ENCODE peak calls at places on chromosomes 1 and 21, in four cellular contexts. Q, H, K and B are unnamed samples.

GRCh38 chr1:225450491-225451191 is 22.8 kb upstream of the LBR start:
- DNase-seq in Q (no peak), H (peak), K (no peak), B (no peak)

GRCh38 chr1:89719502-89720306 is 86.8 kb downstream of the LRRC8C start:
- DNase-seq in Q (peak), H (no peak), K (peak), B (no peak)

GRCh38 chr21:28961927-28962326 is 30.8 kb downstream of the LTN1 start:
- DNase-seq in Q (no peak), H (no peak), K (no peak), B (no peak)

GRCh38 chr1:3923378-3924185 is 23.5 kb upstream of the C1orf174 start:
- DNase-seq in Q (no peak), H (no peak), K (no peak), B (no peak)

GRCh38 chr1:208455821-208456220 is 211.6 kb upstream of the PLXNA2 start:
- DNase-seq in Q (no peak), H (no peak), K (no peak), B (no peak)

GRCh38 chr1:118898702-118899101 is 89.4 kb downstream of the TBX15 start:
- DNase-seq in Q (no peak), H (no peak), K (no peak), B (no peak)

GRCh38 chr1:241356519-241357365 is at the start of gene RGS7:
- DNase-seq in Q (no peak), H (peak), K (peak), B (no peak)

GRCh38 chr1:180937624-180938225 is 25.0 kb downstream of the KIAA1614 start:
- DNase-seq in Q (no peak), H (no peak), K (no peak), B (no peak)

GRCh38 chr1:149977345-149977744 is 33.2 kb downstream of the OTUD7B start:
- DNase-seq in Q (no peak), H (no peak), K (no peak), B (no peak)

GRCh38 chr1:160945079-160945478 is 9.5 kb downstream of the ITLN2 start:
- DNase-seq in Q (no peak), H (no peak), K (no peak), B (no peak)

GRCh38 chr1:13730751-13731482 is 30.9 kb downstream of the PRDM2 start:
- DNase-seq in Q (peak), H (no peak), K (no peak), B (no peak)

GRCh38 chr1:8871539-8871935 is 6.9 kb downstream of the ENO1 start:
- DNase-seq in Q (no peak), H (no peak), K (no peak), B (no peak)

GRCh38 chr1:51276286-51276685 is 40.2 kb downstream of the RNF11 start:
- DNase-seq in Q (no peak), H (no peak), K (no peak), B (no peak)

GRCh38 chr1:201221201-201221846 is 30.7 kb downstream of the IGFN1 start:
- DNase-seq in Q (no peak), H (no peak), K (peak), B (no peak)

GRCh38 chr1:91791103-91791502 is 94.8 kb downstream of the TGFBR3 start:
- DNase-seq in Q (no peak), H (peak), K (no peak), B (no peak)

GRCh38 chr1:167791281-167792209 is 69.8 kb downstream of the MPZL1 start:
- DNase-seq in Q (no peak), H (no peak), K (no peak), B (no peak)

GRCh38 chr21:39660596-39660995 is 47.9 kb downstream of the B3GALT5 start:
- DNase-seq in Q (no peak), H (no peak), K (no peak), B (no peak)

GRCh38 chr1:13813398-13814012 is 113.5 kb downstream of the PRDM2 start:
- DNase-seq in Q (no peak), H (no peak), K (peak), B (no peak)

GRCh38 chr1:92291372-92291999 is 7.3 kb downstream of the GLMN start:
- DNase-seq in Q (no peak), H (peak), K (peak), B (peak)

GRCh38 chr1:177020861-177021589 is 143.5 kb downstream of the ASTN1 start:
- DNase-seq in Q (no peak), H (no peak), K (no peak), B (no peak)

GRCh38 chr1:12620142-12620865 is 2.3 kb upstream of the DHRS3 start:
- DNase-seq in Q (no peak), H (no peak), K (no peak), B (no peak)

GRCh38 chr1:97137862-97138514 is 416.4 kb downstream of the PTBP2 start:
- DNase-seq in Q (peak), H (peak), K (peak), B (peak)

GRCh38 chr1:2318294-2319278 is 72.8 kb downstream of the MORN1 start:
- DNase-seq in Q (no peak), H (no peak), K (no peak), B (no peak)

GRCh38 chr1:108327534-108328462 is 83.9 kb upstream of the NBPF4 start:
- DNase-seq in Q (no peak), H (peak), K (no peak), B (peak)

GRCh38 chr1:62241357-62242131 is 46.9 kb downstream of the L1TD1 start:
- DNase-seq in Q (no peak), H (peak), K (no peak), B (no peak)

GRCh38 chr1:219050268-219050917 is 123.3 kb upstream of the LYPLAL1 start:
- DNase-seq in Q (no peak), H (no peak), K (no peak), B (no peak)

GRCh38 chr1:11796036-11796828 is 9.5 kb downstream of the MTHFR start:
- DNase-seq in Q (no peak), H (no peak), K (no peak), B (no peak)

GRCh38 chr1:46621930-46622329 is 5.3 kb upstream of the MOB3C start:
- DNase-seq in Q (no peak), H (no peak), K (no peak), B (no peak)

GRCh38 chr1:56808385-56808784 is 10.8 kb downstream of the FYB2 start:
- DNase-seq in Q (no peak), H (no peak), K (no peak), B (no peak)

GRCh38 chr21:37687001-37687400 is 229.3 kb downstream of the KCNJ6 start:
- DNase-seq in Q (no peak), H (no peak), K (no peak), B (no peak)

GRCh38 chr1:214318356-214318755 is 37.4 kb downstream of the SMYD2 start:
- DNase-seq in Q (no peak), H (no peak), K (no peak), B (no peak)

GRCh38 chr1:161473363-161473762 is 31.9 kb upstream of the FCGR2A start:
- DNase-seq in Q (no peak), H (peak), K (no peak), B (no peak)

GRCh38 chr1:177854951-177855350 is 114.9 kb downstream of the SEC16B start:
- DNase-seq in Q (no peak), H (no peak), K (no peak), B (no peak)

GRCh38 chr1:27392778-27393635 is 585 bp downstream of the GPR3 start:
- DNase-seq in Q (no peak), H (no peak), K (peak), B (no peak)
- TF ChIP-seq JUND in Q (no peak), H (no peak), K (no peak), B (no peak)

GRCh38 chr1:230558324-230558723 is 84.0 kb upstream of the COG2 start:
- DNase-seq in Q (no peak), H (no peak), K (no peak), B (no peak)
- H3K27ac ChIP-seq in Q (no peak), H (no peak), K (no peak), B (no peak)

GRCh38 chr1:220689696-220690095 is 467 bp upstream of the C1orf115 start:
- DNase-seq in Q (no peak), H (no peak), K (no peak), B (no peak)

GRCh38 chr1:220687809-220688208 is 2.4 kb upstream of the C1orf115 start:
- DNase-seq in Q (no peak), H (no peak), K (no peak), B (no peak)

GRCh38 chr1:220684890-220685289 is 5.3 kb upstream of the C1orf115 start:
- DNase-seq in Q (no peak), H (no peak), K (no peak), B (no peak)

GRCh38 chr1:220682901-220683576 is 7.1 kb upstream of the C1orf115 start:
- DNase-seq in Q (no peak), H (no peak), K (no peak), B (no peak)

DNA sequence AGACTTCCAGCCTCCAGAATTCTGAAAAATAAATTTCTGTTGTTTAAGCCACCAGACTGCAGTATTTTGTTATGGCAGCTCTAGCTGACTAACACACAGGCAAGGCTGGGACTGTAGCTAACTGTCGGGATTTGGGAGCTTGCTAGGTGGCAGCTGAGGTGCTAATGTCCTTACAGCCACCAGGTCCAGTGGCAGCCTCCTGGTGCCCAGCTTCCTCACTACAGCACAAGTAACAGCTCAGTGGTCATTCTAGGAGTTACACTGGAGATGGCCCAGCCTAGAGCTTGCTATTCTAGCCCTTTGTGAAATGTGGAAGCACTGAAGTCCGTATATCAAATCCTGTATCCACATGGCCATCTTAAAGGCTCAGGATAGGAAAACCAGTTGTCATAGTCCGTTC is 4.3 kb upstream of the C1orf115 start:
- DNase-seq in Q (no peak), H (peak), K (no peak), B (peak)
- TF ChIP-seq CTCF in Q (no peak), H (no peak), K (peak), B (no peak)

GRCh38 chr1:20640183-20640597 is 6.9 kb downstream of the PINK1 start:
- DNase-seq in Q (peak), H (peak), K (peak), B (peak)
- TF ChIP-seq JUND in Q (no peak), H (no peak), K (no peak), B (no peak)

GRCh38 chr1:41538741-41539415 is 54.4 kb upstream of the EDN2 start:
- DNase-seq in Q (no peak), H (no peak), K (no peak), B (no peak)
- H3K27ac ChIP-seq in Q (no peak), H (no peak), K (no peak), B (no peak)

GRCh38 chr1:40594187-40594531 is 62.7 kb downstream of the ZNF684 start:
- DNase-seq in Q (no peak), H (no peak), K (no peak), B (no peak)

GRCh38 chr1:40593449-40594186 is 62.2 kb downstream of the ZNF684 start:
- DNase-seq in Q (no peak), H (no peak), K (no peak), B (no peak)

GRCh38 chr1:40595623-40596022 is 64.2 kb downstream of the ZNF684 start:
- DNase-seq in Q (no peak), H (no peak), K (no peak), B (no peak)

GRCh38 chr1:40592107-40592773 is 60.8 kb downstream of the ZNF684 start:
- DNase-seq in Q (no peak), H (peak), K (peak), B (peak)
- TF ChIP-seq CTCF in Q (peak), H (peak), K (peak), B (peak)

DNA sequence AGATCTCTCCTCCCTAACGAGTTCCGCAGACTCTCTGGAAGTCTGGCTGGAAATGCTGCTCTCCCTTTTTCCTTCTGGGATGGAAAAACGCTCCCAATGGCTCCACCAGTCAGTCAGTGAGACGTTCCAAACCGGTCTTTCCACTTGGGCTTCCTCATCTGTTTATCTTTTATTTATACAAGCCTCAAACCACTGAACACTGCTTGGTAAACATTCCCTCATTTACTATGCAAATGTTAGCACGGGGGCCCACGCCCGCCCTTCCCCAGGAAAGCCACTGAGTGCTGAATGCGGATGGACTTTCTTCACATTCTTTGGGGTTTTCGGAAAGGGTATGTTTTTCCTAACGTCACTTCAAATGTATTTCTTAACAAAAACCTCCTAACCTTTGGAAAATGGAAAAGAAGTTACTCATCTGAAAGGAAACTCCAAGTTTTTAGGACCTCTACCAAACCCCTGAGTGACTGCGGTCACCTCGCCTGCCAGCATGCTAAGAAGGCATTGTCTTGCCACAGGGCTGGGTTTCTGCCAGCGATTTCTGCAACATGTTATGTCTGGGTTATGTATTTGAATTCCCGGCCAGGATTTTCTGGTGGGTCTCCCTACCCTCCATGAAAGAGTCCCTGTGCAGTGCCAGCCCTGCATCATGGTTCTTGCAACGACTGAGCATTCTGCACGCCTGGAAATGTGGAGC is 14.0 kb upstream of the UMODL1 start:
- DNase-seq in Q (no peak), H (no peak), K (no peak), B (no peak)
- TF ChIP-seq JUND in Q (no peak), H (no peak), K (no peak), B (no peak)

DNA sequence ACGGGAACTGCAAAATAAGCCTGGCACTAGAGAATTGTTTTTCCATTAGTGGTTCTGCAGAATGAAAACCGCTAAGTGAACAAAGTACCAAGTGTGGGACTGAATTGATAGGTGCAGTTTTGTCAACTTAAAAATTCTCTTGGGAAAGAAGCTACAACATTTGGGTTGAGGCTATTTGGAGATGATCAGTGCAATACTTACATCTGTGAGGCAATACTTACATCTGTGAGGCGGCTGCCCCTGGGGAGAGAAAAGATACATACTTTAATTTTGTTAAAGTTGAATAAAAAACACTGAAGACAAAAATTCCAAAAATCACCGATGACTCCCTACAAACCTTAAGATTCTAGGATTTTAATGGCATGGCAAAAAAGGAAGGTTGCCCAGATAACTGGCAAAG is 1.8 kb downstream of the CFAP410 start:
- DNase-seq in Q (no peak), H (no peak), K (no peak), B (no peak)
- H3K27ac ChIP-seq in Q (no peak), H (no peak), K (peak), B (no peak)